ENCODE peak calls at places on chromosomes 3 and 15, in four cellular contexts. G is HEK293T, S is K562, Z is HepG2. D is an unnamed sample.

GRCh38 chr3:146747928-146748327 is 142.8 kb upstream of the PLSCR5 start:
- DNase-seq in G (no peak), S (no peak), Z (no peak), D (no peak)

GRCh38 chr3:38648024-38648658 is 1.3 kb downstream of the SCN5A start:
- DNase-seq in G (no peak), S (no peak), Z (no peak), D (no peak)

GRCh38 chr15:95995375-95996168 is 334.9 kb upstream of the NR2F2 start:
- DNase-seq in G (no peak), S (no peak), Z (no peak), D (no peak)

GRCh38 chr3:12773724-12774105 is 14.7 kb upstream of the TMEM40 start:
- DNase-seq in G (no peak), S (no peak), Z (no peak), D (no peak)

GRCh38 chr15:52579852-52580251 is 11.0 kb upstream of the ARPP19 start:
- DNase-seq in G (no peak), S (no peak), Z (no peak), D (no peak)

GRCh38 chr3:67357610-67358458 is 296.6 kb downstream of the SUCLG2 start:
- DNase-seq in G (peak), S (no peak), Z (peak), D (peak)

GRCh38 chr15:84600331-84600686 is 500 bp upstream of the ZSCAN2 start:
- DNase-seq in G (peak), S (peak), Z (peak), D (peak)

GRCh38 chr3:14480207-14481017 is 59.7 kb downstream of the GRIP2 start:
- DNase-seq in G (no peak), S (no peak), Z (no peak), D (no peak)

GRCh38 chr3:43190682-43191081 is 84.8 kb upstream of the POMGNT2 start:
- DNase-seq in G (peak), S (no peak), Z (no peak), D (no peak)
- TF ChIP-seq ELF4 in G (no peak), S (no peak), Z (no peak), D (no peak)

DNA sequence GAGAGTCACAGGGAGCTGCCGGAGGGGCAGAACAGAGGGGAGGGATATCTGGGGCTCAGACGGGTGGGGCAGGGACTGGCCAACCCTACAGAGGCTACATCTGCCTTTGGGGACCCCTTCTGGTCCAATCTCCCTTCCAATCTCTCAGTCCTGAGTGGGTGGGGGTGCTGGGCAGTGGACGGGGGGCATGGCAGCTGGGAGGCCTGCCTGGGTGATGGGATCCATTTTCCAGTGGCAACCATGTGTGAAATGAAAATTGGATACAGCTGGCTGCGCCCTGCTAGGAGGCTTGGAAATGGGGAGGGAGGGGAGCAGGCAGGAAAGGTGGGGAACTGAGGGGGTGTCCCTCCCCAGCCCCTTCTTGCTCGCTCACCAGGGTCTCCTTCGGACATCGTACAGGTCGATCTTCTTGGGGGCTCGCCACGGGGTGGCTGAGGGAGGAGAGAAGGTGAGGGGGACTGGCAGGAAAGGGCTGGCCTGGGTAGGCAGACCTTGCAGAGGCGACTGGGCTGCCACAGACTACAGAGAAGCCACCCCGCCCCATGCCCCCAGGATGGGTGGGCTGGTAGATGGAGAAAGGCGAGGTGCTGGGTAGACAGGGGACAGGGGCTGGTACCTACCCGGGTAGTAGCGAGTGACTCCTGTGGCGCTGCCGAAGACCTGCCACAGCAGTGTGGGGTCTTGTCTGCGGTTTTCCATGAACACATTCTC is 21.2 kb upstream of the TMEM115 start:
- DNase-seq in G (no peak), S (no peak), Z (no peak), D (no peak)
- TF ChIP-seq ELF4 in G (no peak), S (no peak), Z (no peak), D (no peak)

DNA sequence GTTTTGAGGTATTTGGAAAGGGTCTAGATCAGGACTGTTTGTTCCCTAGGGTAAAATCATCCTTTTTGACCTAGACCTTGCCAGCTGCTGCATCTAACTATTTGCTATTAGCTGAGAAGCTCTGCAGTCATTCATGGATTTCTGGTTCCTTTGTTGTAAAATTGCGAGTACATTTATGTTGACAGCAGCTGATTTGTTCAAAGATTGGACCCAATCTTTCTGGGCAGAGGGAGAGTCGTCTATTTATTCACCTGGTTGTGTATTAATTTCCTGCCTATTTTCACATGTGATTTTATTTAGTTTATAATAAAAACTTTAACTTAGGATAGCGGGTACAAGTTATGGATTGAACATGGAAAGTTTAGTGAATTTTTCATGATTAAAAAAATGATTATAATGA is 236.3 kb downstream of the CNTN4 start:
- DNase-seq in G (no peak), S (no peak), Z (no peak), D (no peak)
- TF ChIP-seq ELF4 in G (no peak), S (no peak), Z (no peak), D (no peak)

DNA sequence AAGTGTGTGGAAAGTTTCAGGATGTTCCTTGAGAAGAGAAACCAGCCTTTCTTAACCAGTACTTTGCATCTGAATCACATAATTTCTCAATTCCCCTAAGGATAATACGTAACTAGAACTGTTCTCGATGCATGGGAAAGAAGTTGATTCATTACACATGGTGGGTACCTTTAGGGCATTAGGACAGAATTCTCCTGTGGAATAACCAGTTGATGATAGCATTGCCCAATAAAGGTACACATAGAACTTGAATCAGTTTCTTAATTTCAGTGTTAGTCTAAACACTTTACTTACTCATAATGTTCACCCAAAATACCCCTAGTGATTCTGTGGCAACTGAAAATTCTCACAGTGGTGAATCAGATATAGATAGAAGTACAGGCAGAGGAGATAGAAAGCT is 1030.9 kb downstream of the ROBO1 start:
- DNase-seq in G (no peak), S (no peak), Z (no peak), D (no peak)
- TF ChIP-seq ELF4 in G (no peak), S (no peak), Z (no peak), D (no peak)

GRCh38 chr3:136958931-136959330 is 1.1 kb downstream of the IL20RB start:
- DNase-seq in G (no peak), S (no peak), Z (no peak), D (no peak)

GRCh38 chr3:136959599-136959998 is 1.8 kb downstream of the IL20RB start:
- DNase-seq in G (no peak), S (no peak), Z (no peak), D (no peak)

GRCh38 chr3:136955813-136956212 is 2.0 kb upstream of the IL20RB start:
- DNase-seq in G (no peak), S (no peak), Z (peak), D (no peak)

GRCh38 chr3:136956994-136957393 is 789 bp upstream of the IL20RB start:
- DNase-seq in G (no peak), S (no peak), Z (no peak), D (no peak)

DNA sequence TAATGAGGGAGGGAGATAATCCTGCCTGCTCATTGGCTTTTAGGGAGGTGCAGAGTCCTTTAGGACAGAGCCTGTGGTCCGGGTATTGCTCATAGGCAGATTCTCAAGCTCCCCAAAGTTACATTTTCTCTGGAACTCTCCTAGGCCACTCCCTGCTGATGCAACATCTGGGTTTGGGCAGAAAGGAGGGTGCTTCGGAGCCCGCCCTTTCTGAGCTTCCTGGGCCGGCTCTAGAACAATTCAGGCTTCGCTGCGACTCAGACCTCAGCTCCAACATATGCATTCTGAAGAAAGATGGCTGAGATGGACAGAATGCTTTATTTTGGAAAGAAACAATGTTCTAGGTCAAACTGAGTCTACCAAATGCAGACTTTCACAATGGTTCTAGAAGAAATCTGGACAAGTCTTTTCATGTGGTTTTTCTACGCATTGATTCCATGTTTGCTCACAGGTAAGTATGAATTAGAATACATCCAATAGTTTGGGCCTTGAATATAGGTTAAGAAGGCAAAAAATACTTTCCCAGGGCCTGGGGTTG is at the start of gene IL20RB:
- DNase-seq in G (no peak), S (no peak), Z (no peak), D (peak)
- TF ChIP-seq ELF4 in G (no peak), S (no peak), Z (no peak), D (no peak)

GRCh38 chr3:9831253-9831652 is 12.6 kb downstream of the RPUSD3 start:
- DNase-seq in G (no peak), S (no peak), Z (no peak), D (no peak)

GRCh38 chr3:9825461-9826040 is 15.5 kb downstream of the TTLL3 start:
- DNase-seq in G (no peak), S (peak), Z (no peak), D (no peak)

GRCh38 chr3:9828801-9829755 is 14.7 kb downstream of the RPUSD3 start:
- DNase-seq in G (no peak), S (no peak), Z (no peak), D (no peak)

DNA sequence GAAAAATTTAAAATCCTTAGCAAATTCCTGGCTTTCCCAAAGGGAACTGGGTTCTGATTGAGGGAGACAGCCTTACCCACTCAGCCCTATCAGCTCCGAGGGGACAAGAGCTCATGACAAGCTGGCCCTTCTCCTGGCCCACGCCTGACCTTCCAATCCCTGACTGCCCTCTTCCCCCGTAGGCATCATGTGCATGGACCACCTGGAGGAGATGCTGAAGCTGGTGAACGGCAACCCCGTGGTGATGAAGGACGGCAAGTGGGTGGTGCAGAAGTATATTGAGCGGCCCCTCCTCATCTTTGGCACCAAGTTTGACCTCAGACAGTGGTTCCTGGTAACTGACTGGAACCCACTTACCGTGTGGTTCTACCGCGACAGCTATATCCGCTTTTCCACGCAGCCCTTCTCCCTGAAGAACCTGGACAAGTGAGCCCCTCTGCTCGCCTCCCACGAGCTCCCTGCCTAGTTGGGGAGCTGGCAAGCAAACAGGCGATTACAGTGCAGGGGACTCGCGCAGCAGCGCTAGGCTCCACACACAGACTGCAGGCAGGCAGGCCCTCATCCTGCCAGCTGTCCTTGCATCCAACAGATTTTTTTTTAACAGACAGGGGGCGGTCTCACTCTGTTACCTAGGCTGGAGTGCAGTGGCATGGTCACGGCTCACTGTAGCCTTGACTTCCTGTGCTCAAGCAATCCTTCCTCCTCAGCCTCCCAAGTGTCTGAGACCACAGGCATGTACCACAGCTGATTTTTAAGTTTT is 16.8 kb downstream of the RPUSD3 start:
- DNase-seq in G (peak), S (peak), Z (peak), D (peak)
- TF ChIP-seq ELF4 in G (no peak), S (no peak), Z (no peak), D (no peak)

DNA sequence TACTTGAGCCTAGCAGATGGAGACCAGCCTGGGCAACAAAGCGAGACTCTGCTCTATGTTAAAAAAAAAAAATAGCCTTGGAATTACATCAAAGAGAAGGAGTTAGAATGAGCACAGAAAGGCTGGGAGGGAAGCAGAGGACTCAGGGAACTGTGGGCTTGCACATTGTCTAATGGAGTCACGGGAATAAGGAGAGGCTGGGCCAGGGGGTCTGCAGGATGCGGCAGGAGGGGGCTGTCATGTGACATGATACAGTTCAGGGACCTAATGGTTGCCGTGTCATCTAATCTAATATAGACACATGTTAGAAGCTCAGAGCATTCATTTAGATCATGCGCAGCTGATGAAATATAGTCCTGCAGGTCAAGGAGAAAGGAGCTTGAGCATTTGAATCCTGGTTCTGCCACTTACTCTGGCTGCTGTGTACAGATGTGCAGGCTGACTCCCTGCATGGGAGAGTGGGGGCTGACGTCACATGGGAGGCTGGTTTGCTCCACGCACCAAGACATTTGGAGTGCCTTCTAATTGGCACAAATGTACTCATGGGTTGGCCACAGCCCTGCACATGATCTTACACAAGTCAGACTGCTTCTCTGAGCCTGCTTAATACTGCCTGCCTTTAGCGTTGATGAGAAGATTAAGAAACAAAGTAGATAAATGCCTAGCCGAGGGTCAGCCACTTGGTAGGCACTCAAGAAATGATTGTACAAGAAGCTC is 32.7 kb downstream of the GRK7 start:
- DNase-seq in G (no peak), S (no peak), Z (no peak), D (no peak)
- TF ChIP-seq ELF4 in G (no peak), S (no peak), Z (no peak), D (no peak)

GRCh38 chr3:132854856-132855535 is 132.8 kb upstream of the NPHP3 start:
- DNase-seq in G (no peak), S (no peak), Z (no peak), D (peak)
- TF ChIP-seq ELF4 in G (no peak), S (no peak), Z (no peak), D (no peak)

GRCh38 chr3:194166682-194167479 is 30.9 kb downstream of the HES1 start:
- DNase-seq in G (no peak), S (peak), Z (no peak), D (no peak)
- TF ChIP-seq ELF4 in G (no peak), S (no peak), Z (no peak), D (no peak)

DNA sequence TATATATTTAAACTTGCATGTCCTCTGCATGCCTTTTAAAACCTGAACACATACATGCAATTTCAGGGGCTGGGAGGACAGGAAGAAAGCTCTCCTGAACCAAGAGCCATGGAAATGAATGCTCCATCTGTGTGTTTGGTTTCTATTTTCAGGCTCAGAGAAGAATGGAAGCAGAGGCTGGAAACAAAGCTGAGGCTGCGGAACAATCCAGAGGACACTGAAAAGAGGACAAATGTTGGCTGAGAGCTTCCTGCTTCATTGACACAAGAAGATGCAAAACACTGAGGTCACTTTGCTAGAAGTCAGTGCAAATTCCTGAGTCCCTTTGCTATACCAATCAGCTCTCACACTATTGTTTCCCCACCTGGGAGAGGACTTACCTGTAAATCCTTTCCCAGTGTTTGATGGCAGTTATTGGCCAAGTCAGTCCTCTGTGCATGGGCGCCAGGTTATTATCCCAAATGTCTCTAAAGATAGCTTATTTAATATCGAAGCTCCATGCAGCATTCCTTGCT is 12.7 kb downstream of the FAM240A start:
- DNase-seq in G (no peak), S (no peak), Z (no peak), D (no peak)
- TF ChIP-seq ELF4 in G (no peak), S (no peak), Z (no peak), D (no peak)

D was measured in WTC11.